ENCODE peak calls at places on chromosomes 12 and 14, in ten cellular contexts. P is fibroblast of the aortic adventitia, Q is esophagus squamous epithelium, E is lung, W is right atrium auricular region, B is fibroblast of lung, S is neural crest cell, Z is chondrocyte, G is progenitor cell of endocrine pancreas, F is prostate gland. C is an unnamed sample.

GRCh38 chr12:45303955-45304354 is 88.1 kb downstream of the ANO6 start:
- DNase-seq in P (no peak), Q (no peak), E (no peak), W (no peak), B (no peak), S (no peak), Z (no peak), G (no peak), F (no peak), C (no peak)

GRCh38 chr14:42141328-42141727 is 534.7 kb downstream of the LRFN5 start:
- DNase-seq in P (no peak), Q (no peak), E (no peak), W (no peak), B (no peak), S (no peak), Z (no peak), G (no peak), F (no peak), C (no peak)

GRCh38 chr12:62123721-62124203 is 136.4 kb upstream of the USP15 start:
- DNase-seq in P (peak; percentile 57), Q (no peak), E (no peak), W (no peak), B (peak; percentile 37), S (peak; percentile 23), Z (no peak), G (peak; percentile 23), F (no peak), C (no peak)

GRCh38 chr12:107415066-107415465 is 270.5 kb upstream of the PWP1 start:
- DNase-seq in P (peak; percentile 13), Q (no peak), E (no peak), W (no peak), B (peak; percentile 89), S (no peak), Z (no peak), G (no peak), F (no peak), C (no peak)

GRCh38 chr12:39605996-39606395 is 13.6 kb downstream of the ABCD2 start:
- DNase-seq in P (no peak), Q (no peak), E (no peak), W (no peak), B (peak; percentile 85), S (no peak), Z (no peak), G (no peak), F (no peak), C (no peak)

GRCh38 chr14:34359423-34360120 is 102.5 kb downstream of the SPTSSA start:
- DNase-seq in P (no peak), Q (no peak), E (no peak), W (no peak), B (no peak), S (no peak), Z (no peak), G (no peak), F (no peak), C (no peak)

GRCh38 chr14:61218765-61219164 is 62.4 kb downstream of the TMEM30B start:
- DNase-seq in P (peak; percentile 57), Q (no peak), E (no peak), W (no peak), B (no peak), S (no peak), Z (no peak), G (no peak), F (no peak), C (peak; percentile 84)

GRCh38 chr14:68888025-68888850 is 90.9 kb downstream of the ACTN1 start:
- DNase-seq in P (no peak), Q (no peak), E (no peak), W (no peak), B (peak; percentile 57), S (no peak), Z (no peak), G (no peak), F (no peak), C (no peak)

GRCh38 chr12:25423355-25423754 is 129.7 kb downstream of the LMNTD1 start:
- DNase-seq in P (peak; percentile 80), Q (no peak), E (no peak), W (no peak), B (peak; percentile 51), S (no peak), Z (no peak), G (no peak), F (no peak), C (no peak)

GRCh38 chr12:78149459-78149858 is 318.8 kb downstream of the NAV3 start:
- DNase-seq in P (peak; percentile 35), Q (no peak), E (no peak), W (no peak), B (peak; percentile 2), S (no peak), Z (no peak), G (no peak), F (no peak), C (no peak)

GRCh38 chr12:4787965-4788364 is 67.8 kb downstream of the GALNT8 start:
- DNase-seq in P (no peak), Q (no peak), E (no peak), W (no peak), B (no peak), S (no peak), Z (no peak), G (no peak), F (no peak), C (peak; percentile 44)

GRCh38 chr14:50109342-50109741 is 7.0 kb downstream of the VCPKMT start:
- DNase-seq in P (peak; percentile 22), Q (no peak), E (no peak), W (no peak), B (peak; percentile 14), S (peak; percentile 9), Z (no peak), G (no peak), F (no peak), C (no peak)
- TF ChIP-seq CTCF in P (peak; percentile 38), Q (no peak), E (no peak), W (no peak), B (no peak), S (peak; percentile 58), Z (peak; percentile 69), G (peak; percentile 48), F (no peak), C (peak; percentile 45)

GRCh38 chr14:94332587-94332986 is 9.5 kb upstream of the SERPINA6 start:
- DNase-seq in P (no peak), Q (no peak), E (no peak), W (no peak), B (no peak), S (no peak), Z (no peak), G (no peak), F (no peak), C (no peak)

GRCh38 chr14:94332063-94332583 is 9.0 kb upstream of the SERPINA6 start:
- DNase-seq in P (no peak), Q (no peak), E (no peak), W (peak; percentile 28), B (no peak), S (no peak), Z (no peak), G (no peak), F (no peak), C (peak; percentile 66)

GRCh38 chr14:94338023-94338422 is 14.9 kb upstream of the SERPINA6 start:
- DNase-seq in P (no peak), Q (no peak), E (no peak), W (no peak), B (no peak), S (no peak), Z (no peak), G (no peak), F (no peak), C (no peak)

GRCh38 chr14:94337274-94337673 is 14.1 kb upstream of the SERPINA6 start:
- DNase-seq in P (peak; percentile 24), Q (no peak), E (no peak), W (no peak), B (peak; percentile 32), S (no peak), Z (no peak), G (no peak), F (no peak), C (no peak)

DNA sequence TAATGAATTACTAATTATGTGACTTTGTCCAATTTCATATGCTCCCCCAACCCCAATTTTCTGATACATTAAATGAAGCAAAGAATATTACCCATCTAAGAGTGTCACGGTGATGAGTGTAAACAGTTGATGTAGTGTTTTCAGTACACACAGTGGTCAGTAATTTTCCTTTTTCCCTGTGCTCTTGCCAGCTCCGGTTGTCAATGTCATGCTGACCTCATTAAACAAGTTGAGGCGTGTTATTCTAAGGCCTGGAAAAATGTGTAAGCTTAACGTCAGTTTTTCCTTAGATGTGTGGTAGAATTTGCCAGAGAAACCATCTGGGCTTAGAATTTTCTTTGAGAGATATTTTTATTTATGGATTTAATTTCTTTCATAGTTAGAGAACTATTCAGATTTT is 11.7 kb upstream of the SERPINA6 start:
- DNase-seq in P (no peak), Q (no peak), E (no peak), W (no peak), B (peak; percentile 23), S (no peak), Z (no peak), G (no peak), F (no peak), C (no peak)
- TF ChIP-seq CTCF in P (no peak), Q (no peak), E (no peak), W (no peak), B (no peak), S (no peak), Z (no peak), G (no peak), F (no peak), C (no peak)

GRCh38 chr12:53961025-53961761 is 6.5 kb downstream of the HOXC12 start:
- DNase-seq in P (no peak), Q (no peak), E (no peak), W (no peak), B (no peak), S (no peak), Z (no peak), G (peak; percentile 46), F (no peak), C (no peak)
- TF ChIP-seq CTCF in P (no peak), Q (no peak), E (no peak), W (no peak), B (no peak), S (no peak), Z (no peak), G (peak; percentile 45), F (no peak), C (no peak)

GRCh38 chr14:29802211-29802610 is 125.4 kb downstream of the PRKD1 start:
- DNase-seq in P (no peak), Q (no peak), E (no peak), W (no peak), B (no peak), S (no peak), Z (no peak), G (no peak), F (no peak), C (no peak)

GRCh38 chr14:29803045-29803444 is 124.6 kb downstream of the PRKD1 start:
- DNase-seq in P (no peak), Q (no peak), E (no peak), W (no peak), B (no peak), S (no peak), Z (no peak), G (no peak), F (no peak), C (no peak)

GRCh38 chr14:29799718-29800117 is 127.9 kb downstream of the PRKD1 start:
- DNase-seq in P (no peak), Q (no peak), E (no peak), W (no peak), B (no peak), S (no peak), Z (no peak), G (no peak), F (no peak), C (no peak)

GRCh38 chr14:29798776-29799175 is 128.9 kb downstream of the PRKD1 start:
- DNase-seq in P (no peak), Q (no peak), E (no peak), W (no peak), B (no peak), S (no peak), Z (no peak), G (no peak), F (no peak), C (no peak)

GRCh38 chr14:29800961-29801360 is 126.7 kb downstream of the PRKD1 start:
- DNase-seq in P (no peak), Q (no peak), E (no peak), W (no peak), B (no peak), S (no peak), Z (no peak), G (no peak), F (no peak), C (no peak)
- TF ChIP-seq CTCF in P (peak; percentile 38), Q (no peak), E (no peak), W (no peak), B (no peak), S (peak; percentile 43), Z (peak; percentile 23), G (peak; percentile 42), F (no peak), C (no peak)

C was measured in osteocyte.